ENCODE peak calls at places on chromosome 14, in ten cellular contexts. One of them, this sample, is unnamed.

GRCh38 chr14:69891422-69891821 is 12.2 kb downstream of the SMOC1 start:
- DNase-seq in PC-3: no peak
- DNase-seq in mammary epithelial cell: no peak
- DNase-seq in cardiac muscle cell: no peak
- DNase-seq in AG10803: no peak
- DNase-seq in endodermal cell: peak
- DNase-seq in GM12865: no peak
- DNase-seq in left lung: no peak
- DNase-seq in fibroblast of pulmonary artery: no peak
- DNase-seq in tibial nerve: no peak
- DNase-seq in this sample: no peak

GRCh38 chr14:58138719-58139482 is 13.1 kb downstream of the ARMH4 start:
- DNase-seq in PC-3: no peak
- DNase-seq in mammary epithelial cell: no peak
- DNase-seq in cardiac muscle cell: no peak
- DNase-seq in AG10803: no peak
- DNase-seq in endodermal cell: no peak
- DNase-seq in GM12865: no peak
- DNase-seq in left lung: no peak
- DNase-seq in fibroblast of pulmonary artery: no peak
- DNase-seq in tibial nerve: no peak
- DNase-seq in this sample: no peak

GRCh38 chr14:72745991-72746980 is 147.6 kb downstream of the DPF3 start:
- DNase-seq in PC-3: peak
- DNase-seq in mammary epithelial cell: peak
- DNase-seq in cardiac muscle cell: no peak
- DNase-seq in AG10803: peak
- DNase-seq in endodermal cell: no peak
- DNase-seq in GM12865: peak
- DNase-seq in left lung: no peak
- DNase-seq in fibroblast of pulmonary artery: peak
- DNase-seq in tibial nerve: no peak
- DNase-seq in this sample: no peak

GRCh38 chr14:32102152-32102787 is 25.2 kb downstream of the ARHGAP5 start:
- DNase-seq in PC-3: no peak
- DNase-seq in mammary epithelial cell: no peak
- DNase-seq in cardiac muscle cell: no peak
- DNase-seq in AG10803: no peak
- DNase-seq in endodermal cell: no peak
- DNase-seq in GM12865: peak
- DNase-seq in left lung: no peak
- DNase-seq in fibroblast of pulmonary artery: no peak
- DNase-seq in tibial nerve: no peak
- DNase-seq in this sample: peak

GRCh38 chr14:58107947-58108552 is 44.0 kb downstream of the ARMH4 start:
- DNase-seq in PC-3: peak
- DNase-seq in mammary epithelial cell: peak
- DNase-seq in cardiac muscle cell: peak
- DNase-seq in AG10803: peak
- DNase-seq in endodermal cell: peak
- DNase-seq in GM12865: peak
- DNase-seq in left lung: no peak
- DNase-seq in fibroblast of pulmonary artery: peak
- DNase-seq in tibial nerve: peak
- DNase-seq in this sample: no peak

GRCh38 chr14:89440997-89441909 is 24.2 kb upstream of the FOXN3 start:
- DNase-seq in PC-3: no peak
- DNase-seq in mammary epithelial cell: no peak
- DNase-seq in cardiac muscle cell: no peak
- DNase-seq in AG10803: no peak
- DNase-seq in endodermal cell: peak
- DNase-seq in GM12865: no peak
- DNase-seq in left lung: no peak
- DNase-seq in fibroblast of pulmonary artery: no peak
- DNase-seq in tibial nerve: no peak
- DNase-seq in this sample: no peak

GRCh38 chr14:46596236-46596635 is 55.3 kb downstream of the RPL10L start:
- DNase-seq in PC-3: no peak
- DNase-seq in mammary epithelial cell: no peak
- DNase-seq in cardiac muscle cell: no peak
- DNase-seq in AG10803: no peak
- DNase-seq in endodermal cell: no peak
- DNase-seq in GM12865: no peak
- DNase-seq in left lung: no peak
- DNase-seq in fibroblast of pulmonary artery: no peak
- DNase-seq in tibial nerve: no peak
- DNase-seq in this sample: no peak

GRCh38 chr14:53929871-53930685 is 26.5 kb downstream of the BMP4 start:
- DNase-seq in PC-3: peak
- DNase-seq in mammary epithelial cell: peak
- DNase-seq in cardiac muscle cell: peak
- DNase-seq in AG10803: no peak
- DNase-seq in endodermal cell: peak
- DNase-seq in GM12865: peak
- DNase-seq in left lung: no peak
- DNase-seq in fibroblast of pulmonary artery: no peak
- DNase-seq in tibial nerve: no peak
- DNase-seq in this sample: no peak

GRCh38 chr14:105945891-105946290 is 419.5 kb downstream of the TMEM121 start:
- DNase-seq in PC-3: peak
- DNase-seq in mammary epithelial cell: no peak
- DNase-seq in cardiac muscle cell: no peak
- DNase-seq in AG10803: no peak
- DNase-seq in endodermal cell: no peak
- DNase-seq in GM12865: peak
- DNase-seq in left lung: no peak
- DNase-seq in fibroblast of pulmonary artery: no peak
- DNase-seq in tibial nerve: no peak
- DNase-seq in this sample: no peak

GRCh38 chr14:24398298-24398942 is 383 bp upstream of the NYNRIN start:
- DNase-seq in PC-3: no peak
- DNase-seq in mammary epithelial cell: no peak
- DNase-seq in cardiac muscle cell: peak
- DNase-seq in AG10803: no peak
- DNase-seq in endodermal cell: peak
- DNase-seq in GM12865: no peak
- DNase-seq in left lung: no peak
- DNase-seq in fibroblast of pulmonary artery: peak
- DNase-seq in tibial nerve: no peak
- DNase-seq in this sample: no peak

GRCh38 chr14:66120402-66120801 is 365.8 kb upstream of the CCDC196 start:
- DNase-seq in PC-3: no peak
- DNase-seq in mammary epithelial cell: no peak
- DNase-seq in cardiac muscle cell: no peak
- DNase-seq in AG10803: no peak
- DNase-seq in endodermal cell: no peak
- DNase-seq in GM12865: no peak
- DNase-seq in left lung: no peak
- DNase-seq in fibroblast of pulmonary artery: no peak
- DNase-seq in tibial nerve: no peak
- DNase-seq in this sample: no peak

GRCh38 chr14:57182760-57183503 is 85.8 kb downstream of the EXOC5 start:
- DNase-seq in PC-3: peak
- DNase-seq in mammary epithelial cell: peak
- DNase-seq in cardiac muscle cell: peak
- DNase-seq in AG10803: no peak
- DNase-seq in endodermal cell: peak
- DNase-seq in GM12865: peak
- DNase-seq in left lung: no peak
- DNase-seq in fibroblast of pulmonary artery: peak
- DNase-seq in tibial nerve: no peak
- DNase-seq in this sample: no peak

GRCh38 chr14:77375164-77375950 is 1.5 kb downstream of the TMED8 start:
- DNase-seq in PC-3: no peak
- DNase-seq in mammary epithelial cell: no peak
- DNase-seq in cardiac muscle cell: no peak
- DNase-seq in AG10803: no peak
- DNase-seq in endodermal cell: no peak
- DNase-seq in GM12865: peak
- DNase-seq in left lung: no peak
- DNase-seq in fibroblast of pulmonary artery: no peak
- DNase-seq in tibial nerve: no peak
- DNase-seq in this sample: peak

GRCh38 chr14:89041245-89041585 is 216.8 kb downstream of the TTC8 start:
- DNase-seq in PC-3: peak
- DNase-seq in mammary epithelial cell: peak
- DNase-seq in cardiac muscle cell: no peak
- DNase-seq in AG10803: no peak
- DNase-seq in endodermal cell: no peak
- DNase-seq in GM12865: no peak
- DNase-seq in left lung: no peak
- DNase-seq in fibroblast of pulmonary artery: no peak
- DNase-seq in tibial nerve: no peak
- DNase-seq in this sample: no peak

DNA sequence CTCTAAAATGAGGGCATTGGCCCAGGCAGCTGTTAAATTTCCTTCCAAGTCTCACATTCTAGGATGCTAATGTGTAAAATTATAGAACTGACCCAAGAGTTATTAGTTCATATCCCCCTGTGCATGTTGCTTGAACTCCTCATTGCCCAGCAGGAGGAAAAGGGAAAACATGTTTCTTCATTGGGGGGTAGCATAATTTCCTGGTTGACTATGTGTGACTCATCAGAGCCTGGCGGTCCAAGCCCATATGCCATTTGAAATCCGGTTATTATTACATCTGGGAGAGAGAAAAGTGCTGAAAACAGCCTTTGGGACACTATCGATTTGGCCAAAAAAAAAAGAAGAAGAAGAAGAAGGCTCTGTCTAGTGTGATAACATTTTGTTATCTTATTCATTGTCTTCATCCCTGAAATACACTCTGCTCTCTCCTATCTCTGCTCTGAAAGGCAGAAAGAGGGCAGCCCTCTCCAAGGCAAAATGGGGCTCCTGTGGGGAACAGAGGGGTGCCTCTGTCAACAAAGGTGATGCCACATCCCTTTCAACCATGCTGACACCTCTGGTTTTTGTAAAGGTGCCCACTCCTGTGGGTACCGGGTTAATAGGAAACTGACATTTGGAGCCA is 114.2 kb downstream of the DAD1 start:
- DNase-seq in PC-3: peak
- DNase-seq in mammary epithelial cell: no peak
- DNase-seq in cardiac muscle cell: no peak
- DNase-seq in AG10803: peak
- DNase-seq in endodermal cell: no peak
- DNase-seq in GM12865: no peak
- DNase-seq in left lung: no peak
- DNase-seq in fibroblast of pulmonary artery: peak
- DNase-seq in tibial nerve: no peak
- DNase-seq in this sample: no peak
- H3K4me3 ChIP-seq in PC-3: no peak
- H3K4me3 ChIP-seq in mammary epithelial cell: no peak
- H3K4me3 ChIP-seq in cardiac muscle cell: no peak
- H3K4me3 ChIP-seq in AG10803: no peak
- H3K4me3 ChIP-seq in endodermal cell: no peak
- H3K4me3 ChIP-seq in GM12865: no peak
- H3K4me3 ChIP-seq in left lung: no peak
- H3K4me3 ChIP-seq in fibroblast of pulmonary artery: no peak
- H3K4me3 ChIP-seq in tibial nerve: no peak
- H3K4me3 ChIP-seq in this sample: no peak

DNA sequence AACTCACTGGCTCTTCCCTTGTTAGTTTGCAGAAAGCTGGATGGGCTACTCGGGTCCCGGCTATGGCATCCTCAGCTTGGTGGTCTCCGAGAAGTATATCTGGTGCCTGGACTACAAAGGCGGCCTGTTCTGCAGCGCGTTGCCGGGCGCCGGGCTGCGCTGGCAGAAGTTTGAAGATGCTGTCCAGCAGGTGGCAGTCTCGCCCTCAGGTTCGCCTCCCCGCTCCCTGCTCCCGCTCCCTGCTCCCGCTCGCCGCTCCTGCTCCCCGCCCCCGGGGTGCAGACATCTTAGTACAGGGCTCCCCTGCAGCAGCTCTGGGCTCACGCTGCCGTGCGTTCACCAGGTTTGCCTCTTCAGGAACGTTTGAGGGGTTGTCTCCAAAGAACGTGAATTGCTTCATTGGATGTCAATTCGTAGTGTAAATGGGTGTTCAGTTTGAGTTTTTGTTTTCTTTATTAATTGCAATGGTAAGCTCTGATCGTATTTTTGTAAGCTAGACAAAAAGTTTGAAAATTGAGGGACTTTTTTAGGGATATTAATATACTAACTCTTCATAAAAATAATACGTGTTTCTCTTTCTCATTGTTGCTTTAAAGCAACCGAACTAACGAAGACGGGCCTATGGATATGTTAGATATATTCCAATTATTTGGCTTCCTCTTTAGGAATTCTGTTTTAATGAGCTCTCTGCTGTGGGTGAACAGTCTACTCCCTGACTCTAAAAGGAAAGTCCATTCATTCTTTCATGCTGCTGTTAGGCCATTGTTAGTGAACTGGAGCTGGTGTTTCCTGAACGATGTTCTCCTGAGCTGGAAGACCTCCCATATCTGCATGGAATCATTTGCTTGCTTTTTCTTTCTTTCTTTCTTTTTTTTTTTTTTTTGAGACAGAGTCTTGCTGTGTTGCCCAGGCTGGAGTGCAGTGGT is 71.3 kb downstream of the ANKRD9 start:
- DNase-seq in PC-3: peak
- DNase-seq in mammary epithelial cell: peak
- DNase-seq in cardiac muscle cell: peak
- DNase-seq in AG10803: peak
- DNase-seq in endodermal cell: peak
- DNase-seq in GM12865: peak
- DNase-seq in left lung: peak
- DNase-seq in fibroblast of pulmonary artery: peak
- DNase-seq in tibial nerve: peak
- DNase-seq in this sample: peak
- H3K4me3 ChIP-seq in PC-3: peak
- H3K4me3 ChIP-seq in mammary epithelial cell: peak
- H3K4me3 ChIP-seq in cardiac muscle cell: no peak
- H3K4me3 ChIP-seq in AG10803: peak
- H3K4me3 ChIP-seq in endodermal cell: no peak
- H3K4me3 ChIP-seq in GM12865: no peak
- H3K4me3 ChIP-seq in left lung: no peak
- H3K4me3 ChIP-seq in fibroblast of pulmonary artery: peak
- H3K4me3 ChIP-seq in tibial nerve: no peak
- H3K4me3 ChIP-seq in this sample: no peak

DNA sequence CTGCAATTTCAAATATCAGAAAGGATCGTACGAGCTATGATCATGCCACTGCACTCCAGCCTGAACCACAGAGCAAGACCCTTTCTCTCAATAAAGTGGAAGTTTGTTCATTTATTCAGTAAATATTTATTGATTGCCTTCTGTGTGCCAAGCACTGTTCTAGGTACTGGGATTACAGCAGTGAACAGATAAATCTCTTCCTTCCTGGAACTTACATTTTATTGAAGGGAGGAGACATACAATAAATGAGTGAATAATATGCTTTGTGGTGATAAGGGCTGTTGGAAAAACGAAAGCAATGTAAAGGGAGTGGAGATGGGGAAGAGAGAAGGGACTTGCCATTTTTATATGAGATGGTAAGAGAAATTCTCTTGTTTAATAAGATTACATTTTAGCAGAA is 1.6 kb downstream of the GSKIP start:
- DNase-seq in PC-3: no peak
- DNase-seq in mammary epithelial cell: no peak
- DNase-seq in cardiac muscle cell: no peak
- DNase-seq in AG10803: no peak
- DNase-seq in endodermal cell: no peak
- DNase-seq in GM12865: no peak
- DNase-seq in left lung: no peak
- DNase-seq in fibroblast of pulmonary artery: no peak
- DNase-seq in tibial nerve: no peak
- DNase-seq in this sample: no peak
- H3K4me3 ChIP-seq in PC-3: peak
- H3K4me3 ChIP-seq in mammary epithelial cell: no peak
- H3K4me3 ChIP-seq in cardiac muscle cell: no peak
- H3K4me3 ChIP-seq in AG10803: peak
- H3K4me3 ChIP-seq in endodermal cell: peak
- H3K4me3 ChIP-seq in GM12865: no peak
- H3K4me3 ChIP-seq in left lung: no peak
- H3K4me3 ChIP-seq in fibroblast of pulmonary artery: no peak
- H3K4me3 ChIP-seq in tibial nerve: no peak
- H3K4me3 ChIP-seq in this sample: peak

GRCh38 chr14:29749327-29749726 is 178.3 kb downstream of the PRKD1 start:
- DNase-seq in PC-3: peak
- DNase-seq in mammary epithelial cell: no peak
- DNase-seq in cardiac muscle cell: no peak
- DNase-seq in AG10803: peak
- DNase-seq in endodermal cell: no peak
- DNase-seq in GM12865: no peak
- DNase-seq in left lung: no peak
- DNase-seq in fibroblast of pulmonary artery: peak
- DNase-seq in tibial nerve: no peak
- DNase-seq in this sample: no peak
- H3K4me3 ChIP-seq in PC-3: no peak
- H3K4me3 ChIP-seq in mammary epithelial cell: no peak
- H3K4me3 ChIP-seq in cardiac muscle cell: no peak
- H3K4me3 ChIP-seq in AG10803: no peak
- H3K4me3 ChIP-seq in endodermal cell: no peak
- H3K4me3 ChIP-seq in GM12865: no peak
- H3K4me3 ChIP-seq in left lung: no peak
- H3K4me3 ChIP-seq in fibroblast of pulmonary artery: no peak
- H3K4me3 ChIP-seq in tibial nerve: no peak
- H3K4me3 ChIP-seq in this sample: no peak

This sample was measured in GM06990.